ENCODE peak calls at places on chromosomes 13 and 19, in seven cellular contexts. Y is naive thymus-derived CD4-positive, alpha-beta T cell; B is NCI-H460; Z is T-cell; F is cardiac fibroblast; U is stimulated activated CD8-positive, alpha-beta memory T cell treated with anti-CD3 and anti-CD28 coated beads, Interleukin-2, amount 100 ng/mL, for 1 hour; I is left lung. H is an unnamed sample.

GRCh38 chr19:48698046-48698445 is 2.3 kb downstream of the FUT2 start:
- DNase-seq in Y (no peak), B (no peak), Z (no peak), F (peak; percentile 82), U (no peak), I (no peak), H (peak; percentile 66)

GRCh38 chr13:113298001-113298945 is 1.2 kb downstream of the LAMP1 start:
- DNase-seq in Y (no peak), B (no peak), Z (no peak), F (peak; percentile 3), U (no peak), I (no peak), H (peak; percentile 25)

GRCh38 chr19:58166708-58167280 is 16.1 kb upstream of the ZNF274 start:
- DNase-seq in Y (no peak), B (no peak), Z (no peak), F (no peak), U (no peak), I (no peak), H (no peak)

GRCh38 chr13:112861876-112862615 is 107.0 kb upstream of the MCF2L start:
- DNase-seq in Y (no peak), B (no peak), Z (no peak), F (no peak), U (no peak), I (no peak), H (no peak)

GRCh38 chr19:39539165-39539518 is 819 bp downstream of the EID2 start:
- DNase-seq in Y (no peak), B (no peak), Z (no peak), F (no peak), U (no peak), I (no peak), H (no peak)

GRCh38 chr19:40262422-40262821 is 22.7 kb downstream of the AKT2 start:
- DNase-seq in Y (no peak), B (no peak), Z (no peak), F (no peak), U (no peak), I (no peak), H (no peak)

GRCh38 chr19:55596304-55596703 is 3.0 kb downstream of the FIZ1 start:
- DNase-seq in Y (no peak), B (no peak), Z (no peak), F (no peak), U (no peak), I (no peak), H (no peak)

GRCh38 chr13:110354209-110354627 is 47.1 kb downstream of the COL4A2 start:
- DNase-seq in Y (no peak), B (no peak), Z (no peak), F (no peak), U (no peak), I (no peak), H (no peak)

GRCh38 chr13:83794627-83795026 is 87.6 kb downstream of the SLITRK1 start:
- DNase-seq in Y (no peak), B (no peak), Z (no peak), F (no peak), U (no peak), I (no peak), H (no peak)

GRCh38 chr19:4206818-4207484 is 22.4 kb upstream of the EBI3 start:
- DNase-seq in Y (no peak), B (peak; percentile 18), Z (no peak), F (peak; percentile 54), U (no peak), I (no peak), H (peak; percentile 64)

GRCh38 chr19:35002037-35002535 is 2.0 kb downstream of the GRAMD1A start:
- DNase-seq in Y (no peak), B (no peak), Z (no peak), F (no peak), U (no peak), I (no peak), H (no peak)

GRCh38 chr19:48745208-48745995 is 1.3 kb downstream of the IZUMO1 start:
- DNase-seq in Y (peak; percentile 44), B (peak; percentile 35), Z (peak; percentile 50), F (peak; percentile 72), U (no peak), I (no peak), H (peak; percentile 82)

GRCh38 chr19:40398417-40399056 is 8.6 kb upstream of the HIPK4 start:
- DNase-seq in Y (peak; percentile 54), B (no peak), Z (peak; percentile 67), F (no peak), U (no peak), I (peak; percentile 76), H (peak; percentile 57)

GRCh38 chr19:964761-965694 is 19.1 kb upstream of the WDR18 start:
- DNase-seq in Y (no peak), B (no peak), Z (no peak), F (no peak), U (no peak), I (no peak), H (no peak)

GRCh38 chr13:39451301-39451700 is 151.7 kb downstream of the LHFPL6 start:
- DNase-seq in Y (no peak), B (no peak), Z (no peak), F (peak; percentile 62), U (no peak), I (no peak), H (peak; percentile 9)

GRCh38 chr19:54207908-54208783 is 7.5 kb downstream of the RPS9 start:
- DNase-seq in Y (peak; percentile 75), B (no peak), Z (no peak), F (peak; percentile 100), U (no peak), I (peak; percentile 92), H (peak; percentile 86)

GRCh38 chr19:47730521-47730889 is 14.8 kb upstream of the NOP53 start:
- DNase-seq in Y (no peak), B (no peak), Z (no peak), F (no peak), U (no peak), I (no peak), H (no peak)

GRCh38 chr13:29676535-29676934 is 81.0 kb upstream of the SLC7A1 start:
- DNase-seq in Y (no peak), B (no peak), Z (no peak), F (peak; percentile 3), U (no peak), I (no peak), H (peak; percentile 57)

GRCh38 chr13:52159159-52159982 is at the start of gene NEK3:
- DNase-seq in Y (peak; percentile 69), B (peak; percentile 27), Z (peak; percentile 28), F (peak; percentile 72), U (peak; percentile 17), I (peak; percentile 73), H (peak; percentile 66)

GRCh38 chr19:48390188-48391099 is 907 bp downstream of the KDELR1 start:
- DNase-seq in Y (peak; percentile 69), B (no peak), Z (peak; percentile 52), F (peak; percentile 74), U (no peak), I (peak; percentile 71), H (peak; percentile 87)

H was measured in foreskin fibroblast.